ENCODE peak calls at places on chromosomes 2 and 18, in eight cellular contexts. S is H54; K is A172; Z is AG08395; J is nephron progenitor cell; C is stimulated activated CD8-positive, alpha-beta memory T cell treated with anti-CD3 and anti-CD28 coated beads, Interleukin-15, amount 100 ng/mL, for 1 hour; Y is epithelial cell of esophagus; Q is NCI-H1092. X is an unnamed sample.

GRCh38 chr2:85457877-85458316 is 39.4 kb downstream of the SH2D6 start:
- DNase-seq in Z (peak), J (no peak), S (no peak), K (peak), Y (peak), Q (no peak), C (no peak), X (no peak)

GRCh38 chr2:190637331-190637734 is 11.6 kb upstream of the NAB1 start:
- DNase-seq in Y (peak), Q (no peak), K (peak), Z (peak), C (no peak), S (no peak), J (no peak), X (peak)

GRCh38 chr2:18788590-18788989 is 199.2 kb upstream of the NT5C1B start:
- DNase-seq in Z (no peak), Y (no peak), Q (no peak), C (no peak), J (no peak), K (peak), S (no peak), X (no peak)

GRCh38 chr2:149313512-149313972 is 16.8 kb upstream of the LYPD6 start:
- DNase-seq in Y (peak), Z (peak), K (peak), S (peak), C (no peak), Q (peak), J (peak), X (no peak)

GRCh38 chr18:11859903-11860407 is 8.7 kb downstream of the CHMP1B start:
- DNase-seq in K (peak), J (no peak), S (peak), Z (peak), Y (peak), C (no peak), Q (no peak), X (peak)

GRCh38 chr2:240095556-240096523 is 40.3 kb downstream of the COPS9 start:
- DNase-seq in S (no peak), J (peak), Z (no peak), Q (no peak), Y (no peak), C (no peak), K (no peak), X (no peak)

GRCh38 chr18:66280470-66280869 is 323.4 kb downstream of the CDH19 start:
- DNase-seq in C (no peak), K (no peak), Y (no peak), S (no peak), J (no peak), Q (no peak), Z (no peak), X (no peak)

GRCh38 chr2:232892843-232893242 is 22.8 kb downstream of the SNORC start:
- DNase-seq in Z (no peak), Y (no peak), S (no peak), K (no peak), J (no peak), C (no peak), Q (no peak), X (no peak)

GRCh38 chr2:156704612-156705011 is 268.4 kb downstream of the GPD2 start:
- DNase-seq in C (no peak), Q (no peak), Y (peak), S (no peak), K (no peak), J (no peak), Z (no peak), X (no peak)

GRCh38 chr2:21836766-21837543 is 713.2 kb downstream of the TDRD15 start:
- DNase-seq in Z (no peak), S (no peak), Q (no peak), C (no peak), J (no peak), K (no peak), Y (peak), X (peak)

GRCh38 chr2:57884281-57884680 is 162.3 kb upstream of the VRK2 start:
- DNase-seq in C (no peak), K (no peak), Z (no peak), J (no peak), Q (no peak), Y (no peak), S (no peak), X (no peak)

GRCh38 chr18:60189840-60190239 is 182.7 kb downstream of the MC4R start:
- DNase-seq in S (no peak), C (no peak), J (no peak), Q (no peak), Z (no peak), K (no peak), Y (no peak), X (no peak)

GRCh38 chr2:24816884-24817283 is 23.7 kb downstream of the CENPO start:
- DNase-seq in Q (no peak), K (peak), Z (peak), J (no peak), Y (peak), S (peak), C (no peak), X (peak)

GRCh38 chr2:26346454-26347053 is at the start of gene ADGRF3:
- DNase-seq in S (no peak), K (peak), C (peak), Z (peak), Q (peak), Y (peak), J (peak), X (peak)

GRCh38 chr2:120825370-120826259 is 89.9 kb downstream of the GLI2 start:
- DNase-seq in J (no peak), Y (peak), Z (peak), C (no peak), S (no peak), Q (no peak), K (peak), X (peak)

GRCh38 chr2:31163011-31163540 is 24.8 kb upstream of the GALNT14 start:
- DNase-seq in S (no peak), Q (no peak), J (no peak), C (no peak), K (no peak), Y (no peak), Z (no peak), X (no peak)

GRCh38 chr18:46239549-46239948 is 135.4 kb downstream of the HAUS1 start:
- DNase-seq in J (no peak), Y (no peak), Q (no peak), C (no peak), Z (no peak), S (no peak), K (no peak), X (no peak)

GRCh38 chr2:215410932-215411285 is 25.0 kb downstream of the FN1 start:
- DNase-seq in C (no peak), Z (peak), J (no peak), Q (no peak), S (peak), Y (peak), K (peak), X (peak)

GRCh38 chr2:130797493-130798435 is 39.0 kb upstream of the ARHGEF4 start:
- DNase-seq in J (peak), C (peak), Z (peak), Y (peak), Q (peak), S (peak), K (peak), X (peak)

GRCh38 chr2:11559786-11560155 is 25.9 kb downstream of the GREB1 start:
- DNase-seq in K (no peak), Z (no peak), Y (no peak), Q (no peak), C (no peak), J (no peak), S (no peak), X (no peak)

GRCh38 chr18:57738078-57738477 is 65.0 kb downstream of the ATP8B1 start:
- DNase-seq in C (no peak), J (no peak), Y (no peak), S (no peak), Z (peak), Q (no peak), K (no peak), X (no peak)

GRCh38 chr2:44549099-44549471 is 187.3 kb downstream of the CAMKMT start:
- DNase-seq in J (no peak), C (no peak), Q (no peak), Y (peak), Z (peak), K (peak), S (no peak), X (peak)

GRCh38 chr2:137255990-137256389 is 490.6 kb downstream of the THSD7B start:
- DNase-seq in Z (peak), K (peak), J (no peak), Y (peak), C (no peak), Q (no peak), S (peak), X (no peak)

GRCh38 chr2:223856021-223856420 is 18.6 kb upstream of the AP1S3 start:
- DNase-seq in K (no peak), J (no peak), Q (no peak), Y (no peak), C (no peak), Z (no peak), S (no peak), X (no peak)

GRCh38 chr18:32300914-32301313 is 111.1 kb downstream of the MEP1B start:
- DNase-seq in Y (no peak), S (no peak), C (no peak), Z (peak), Q (no peak), K (no peak), J (no peak), X (peak)

X was measured in fibroblast of gingiva.